ENCODE peak calls at places on chromosomes 6 and 20, in eight cellular contexts. One of them, this sample, is unnamed.

GRCh38 chr6:131212024-131212423 is 76.8 kb downstream of the AKAP7 start:
- DNase-seq in glomerular endothelial cell: no peak
- DNase-seq in B cell: no peak
- DNase-seq in stimulated activated naive B cell treated with anti-CD40 and anti-IgM and Interleukin-4, amounts not matched to agents 10 μg/mL and 1 μg/mL and 100 μg/mL, for 72 hours: no peak
- DNase-seq in mucosa of gallbladder: no peak
- DNase-seq in nucleus accumbens: no peak
- DNase-seq in effector memory CD8-positive, alpha-beta T cell: no peak
- DNase-seq in amniotic stem cell: no peak
- DNase-seq in this sample: no peak

GRCh38 chr20:50286609-50287008 is 96.0 kb downstream of the CEBPB start:
- DNase-seq in amniotic stem cell: peak
- DNase-seq in effector memory CD8-positive, alpha-beta T cell: no peak
- DNase-seq in mucosa of gallbladder: peak
- DNase-seq in B cell: no peak
- DNase-seq in stimulated activated naive B cell treated with anti-CD40 and anti-IgM and Interleukin-4, amounts not matched to agents 10 μg/mL and 1 μg/mL and 100 μg/mL, for 72 hours: no peak
- DNase-seq in glomerular endothelial cell: no peak
- DNase-seq in nucleus accumbens: no peak
- DNase-seq in this sample: no peak

GRCh38 chr6:119096683-119097310 is 18.3 kb upstream of the FAM184A start:
- DNase-seq in B cell: no peak
- DNase-seq in effector memory CD8-positive, alpha-beta T cell: no peak
- DNase-seq in nucleus accumbens: no peak
- DNase-seq in amniotic stem cell: no peak
- DNase-seq in glomerular endothelial cell: peak
- DNase-seq in mucosa of gallbladder: peak
- DNase-seq in stimulated activated naive B cell treated with anti-CD40 and anti-IgM and Interleukin-4, amounts not matched to agents 10 μg/mL and 1 μg/mL and 100 μg/mL, for 72 hours: no peak
- DNase-seq in this sample: no peak

GRCh38 chr6:161409353-161409752 is 135.5 kb upstream of the AGPAT4 start:
- DNase-seq in effector memory CD8-positive, alpha-beta T cell: no peak
- DNase-seq in nucleus accumbens: no peak
- DNase-seq in glomerular endothelial cell: no peak
- DNase-seq in amniotic stem cell: no peak
- DNase-seq in mucosa of gallbladder: no peak
- DNase-seq in B cell: no peak
- DNase-seq in stimulated activated naive B cell treated with anti-CD40 and anti-IgM and Interleukin-4, amounts not matched to agents 10 μg/mL and 1 μg/mL and 100 μg/mL, for 72 hours: no peak
- DNase-seq in this sample: no peak

GRCh38 chr6:116572162-116572561 is 858 bp downstream of the RWDD1 start:
- DNase-seq in amniotic stem cell: no peak
- DNase-seq in glomerular endothelial cell: no peak
- DNase-seq in mucosa of gallbladder: no peak
- DNase-seq in B cell: no peak
- DNase-seq in nucleus accumbens: no peak
- DNase-seq in effector memory CD8-positive, alpha-beta T cell: no peak
- DNase-seq in stimulated activated naive B cell treated with anti-CD40 and anti-IgM and Interleukin-4, amounts not matched to agents 10 μg/mL and 1 μg/mL and 100 μg/mL, for 72 hours: no peak
- DNase-seq in this sample: no peak

GRCh38 chr20:2507464-2507863 is 1.3 kb downstream of the ZNF343 start:
- DNase-seq in amniotic stem cell: no peak
- DNase-seq in glomerular endothelial cell: no peak
- DNase-seq in stimulated activated naive B cell treated with anti-CD40 and anti-IgM and Interleukin-4, amounts not matched to agents 10 μg/mL and 1 μg/mL and 100 μg/mL, for 72 hours: no peak
- DNase-seq in effector memory CD8-positive, alpha-beta T cell: no peak
- DNase-seq in mucosa of gallbladder: no peak
- DNase-seq in nucleus accumbens: no peak
- DNase-seq in B cell: no peak
- DNase-seq in this sample: no peak

GRCh38 chr20:33096921-33097320 is 17.5 kb downstream of the BPIFB4 start:
- DNase-seq in mucosa of gallbladder: no peak
- DNase-seq in B cell: no peak
- DNase-seq in glomerular endothelial cell: no peak
- DNase-seq in nucleus accumbens: no peak
- DNase-seq in stimulated activated naive B cell treated with anti-CD40 and anti-IgM and Interleukin-4, amounts not matched to agents 10 μg/mL and 1 μg/mL and 100 μg/mL, for 72 hours: no peak
- DNase-seq in effector memory CD8-positive, alpha-beta T cell: no peak
- DNase-seq in amniotic stem cell: no peak
- DNase-seq in this sample: no peak

GRCh38 chr6:22848121-22848520 is 278.8 kb downstream of the HDGFL1 start:
- DNase-seq in mucosa of gallbladder: no peak
- DNase-seq in nucleus accumbens: no peak
- DNase-seq in glomerular endothelial cell: no peak
- DNase-seq in effector memory CD8-positive, alpha-beta T cell: no peak
- DNase-seq in amniotic stem cell: no peak
- DNase-seq in stimulated activated naive B cell treated with anti-CD40 and anti-IgM and Interleukin-4, amounts not matched to agents 10 μg/mL and 1 μg/mL and 100 μg/mL, for 72 hours: no peak
- DNase-seq in B cell: no peak
- DNase-seq in this sample: no peak

GRCh38 chr6:130050230-130050629 is 31.8 kb downstream of the L3MBTL3 start:
- DNase-seq in stimulated activated naive B cell treated with anti-CD40 and anti-IgM and Interleukin-4, amounts not matched to agents 10 μg/mL and 1 μg/mL and 100 μg/mL, for 72 hours: no peak
- DNase-seq in mucosa of gallbladder: no peak
- DNase-seq in effector memory CD8-positive, alpha-beta T cell: no peak
- DNase-seq in glomerular endothelial cell: no peak
- DNase-seq in amniotic stem cell: peak
- DNase-seq in nucleus accumbens: no peak
- DNase-seq in B cell: no peak
- DNase-seq in this sample: no peak

GRCh38 chr6:150029749-150030148 is 4.4 kb upstream of the RAET1L start:
- DNase-seq in nucleus accumbens: no peak
- DNase-seq in B cell: no peak
- DNase-seq in stimulated activated naive B cell treated with anti-CD40 and anti-IgM and Interleukin-4, amounts not matched to agents 10 μg/mL and 1 μg/mL and 100 μg/mL, for 72 hours: peak
- DNase-seq in effector memory CD8-positive, alpha-beta T cell: no peak
- DNase-seq in amniotic stem cell: no peak
- DNase-seq in mucosa of gallbladder: no peak
- DNase-seq in glomerular endothelial cell: no peak
- DNase-seq in this sample: no peak